ENCODE peak calls at places on chromosomes 12 and 14, in five cellular contexts. One of them, this sample, is unnamed.

GRCh38 chr12:71397433-71397954 is 42.1 kb upstream of the LGR5 start:
- DNase-seq in brain microvascular endothelial cell: no peak
- DNase-seq in bronchial epithelial cell: peak
- DNase-seq in mesenchymal stem cell: peak
- DNase-seq in LNCaP clone FGC: no peak
- DNase-seq in this sample: no peak

GRCh38 chr12:24195063-24195462 is 245.6 kb upstream of the SOX5 start:
- DNase-seq in brain microvascular endothelial cell: no peak
- DNase-seq in bronchial epithelial cell: no peak
- DNase-seq in mesenchymal stem cell: no peak
- DNase-seq in LNCaP clone FGC: no peak
- DNase-seq in this sample: no peak

GRCh38 chr14:26402126-26402525 is 195.7 kb downstream of the NOVA1 start:
- DNase-seq in brain microvascular endothelial cell: no peak
- DNase-seq in bronchial epithelial cell: no peak
- DNase-seq in mesenchymal stem cell: no peak
- DNase-seq in LNCaP clone FGC: no peak
- DNase-seq in this sample: no peak

GRCh38 chr12:132385375-132385774 is 56.0 kb upstream of the GALNT9 start:
- DNase-seq in brain microvascular endothelial cell: no peak
- DNase-seq in bronchial epithelial cell: no peak
- DNase-seq in mesenchymal stem cell: no peak
- DNase-seq in LNCaP clone FGC: no peak
- DNase-seq in this sample: no peak

GRCh38 chr14:74507796-74508195 is 14.2 kb downstream of the ISCA2 start:
- DNase-seq in brain microvascular endothelial cell: no peak
- DNase-seq in bronchial epithelial cell: no peak
- DNase-seq in mesenchymal stem cell: no peak
- DNase-seq in LNCaP clone FGC: no peak
- DNase-seq in this sample: no peak

GRCh38 chr12:46465307-46465706 is 92.7 kb upstream of the SLC38A2 start:
- DNase-seq in brain microvascular endothelial cell: no peak
- DNase-seq in bronchial epithelial cell: no peak
- DNase-seq in mesenchymal stem cell: no peak
- DNase-seq in LNCaP clone FGC: no peak
- DNase-seq in this sample: no peak

GRCh38 chr14:58866386-58866785 is 228.6 kb downstream of the DACT1 start:
- DNase-seq in brain microvascular endothelial cell: no peak
- DNase-seq in bronchial epithelial cell: no peak
- DNase-seq in mesenchymal stem cell: no peak
- DNase-seq in LNCaP clone FGC: no peak
- DNase-seq in this sample: no peak

GRCh38 chr14:89853976-89854693 is 100.4 kb downstream of the EFCAB11 start:
- DNase-seq in brain microvascular endothelial cell: no peak
- DNase-seq in bronchial epithelial cell: no peak
- DNase-seq in mesenchymal stem cell: no peak
- DNase-seq in LNCaP clone FGC: no peak
- DNase-seq in this sample: no peak

GRCh38 chr12:131883521-131883900 is 10.9 kb upstream of the ULK1 start:
- DNase-seq in brain microvascular endothelial cell: no peak
- DNase-seq in bronchial epithelial cell: no peak
- DNase-seq in mesenchymal stem cell: no peak
- DNase-seq in LNCaP clone FGC: no peak
- DNase-seq in this sample: no peak

GRCh38 chr12:51082561-51083139 is 746 bp downstream of the CSRNP2 start:
- DNase-seq in brain microvascular endothelial cell: peak
- DNase-seq in bronchial epithelial cell: peak
- DNase-seq in mesenchymal stem cell: peak
- DNase-seq in LNCaP clone FGC: no peak
- DNase-seq in this sample: peak

GRCh38 chr14:68961781-68962584 is 17.1 kb downstream of the ACTN1 start:
- DNase-seq in brain microvascular endothelial cell: no peak
- DNase-seq in bronchial epithelial cell: peak
- DNase-seq in mesenchymal stem cell: no peak
- DNase-seq in LNCaP clone FGC: no peak
- DNase-seq in this sample: no peak

GRCh38 chr12:115657081-115658013 is 620.1 kb downstream of the MED13L start:
- DNase-seq in brain microvascular endothelial cell: no peak
- DNase-seq in bronchial epithelial cell: peak
- DNase-seq in mesenchymal stem cell: no peak
- DNase-seq in LNCaP clone FGC: no peak
- DNase-seq in this sample: peak

GRCh38 chr12:15613981-15614380 is 175.2 kb downstream of the EPS8 start:
- DNase-seq in brain microvascular endothelial cell: no peak
- DNase-seq in bronchial epithelial cell: no peak
- DNase-seq in mesenchymal stem cell: no peak
- DNase-seq in LNCaP clone FGC: no peak
- DNase-seq in this sample: no peak
- H3K4me3 ChIP-seq in brain microvascular endothelial cell: no peak
- H3K4me3 ChIP-seq in bronchial epithelial cell: no peak
- H3K4me3 ChIP-seq in mesenchymal stem cell: no peak
- H3K4me3 ChIP-seq in LNCaP clone FGC: no peak
- H3K4me3 ChIP-seq in this sample: no peak

GRCh38 chr14:79051009-79051710 is 881.0 kb downstream of the NRXN3 start:
- DNase-seq in brain microvascular endothelial cell: no peak
- DNase-seq in bronchial epithelial cell: peak
- DNase-seq in mesenchymal stem cell: no peak
- DNase-seq in LNCaP clone FGC: no peak
- DNase-seq in this sample: peak
- H3K4me3 ChIP-seq in brain microvascular endothelial cell: no peak
- H3K4me3 ChIP-seq in bronchial epithelial cell: no peak
- H3K4me3 ChIP-seq in mesenchymal stem cell: no peak
- H3K4me3 ChIP-seq in LNCaP clone FGC: no peak
- H3K4me3 ChIP-seq in this sample: no peak

GRCh38 chr14:103607822-103608221 is 21.2 kb upstream of the KLC1 start:
- DNase-seq in brain microvascular endothelial cell: no peak
- DNase-seq in bronchial epithelial cell: no peak
- DNase-seq in mesenchymal stem cell: no peak
- DNase-seq in LNCaP clone FGC: no peak
- DNase-seq in this sample: no peak

GRCh38 chr14:103604620-103605019 is 24.4 kb upstream of the KLC1 start:
- DNase-seq in brain microvascular endothelial cell: no peak
- DNase-seq in bronchial epithelial cell: no peak
- DNase-seq in mesenchymal stem cell: no peak
- DNase-seq in LNCaP clone FGC: no peak
- DNase-seq in this sample: no peak

GRCh38 chr14:103611215-103611614 is 17.8 kb upstream of the KLC1 start:
- DNase-seq in brain microvascular endothelial cell: no peak
- DNase-seq in bronchial epithelial cell: no peak
- DNase-seq in mesenchymal stem cell: no peak
- DNase-seq in LNCaP clone FGC: no peak
- DNase-seq in this sample: no peak

GRCh38 chr14:103607039-103607668 is 21.9 kb upstream of the KLC1 start:
- DNase-seq in brain microvascular endothelial cell: peak
- DNase-seq in bronchial epithelial cell: peak
- DNase-seq in mesenchymal stem cell: peak
- DNase-seq in LNCaP clone FGC: no peak
- DNase-seq in this sample: peak
- H3K4me3 ChIP-seq in brain microvascular endothelial cell: no peak
- H3K4me3 ChIP-seq in bronchial epithelial cell: no peak
- H3K4me3 ChIP-seq in mesenchymal stem cell: no peak
- H3K4me3 ChIP-seq in LNCaP clone FGC: no peak
- H3K4me3 ChIP-seq in this sample: no peak

DNA sequence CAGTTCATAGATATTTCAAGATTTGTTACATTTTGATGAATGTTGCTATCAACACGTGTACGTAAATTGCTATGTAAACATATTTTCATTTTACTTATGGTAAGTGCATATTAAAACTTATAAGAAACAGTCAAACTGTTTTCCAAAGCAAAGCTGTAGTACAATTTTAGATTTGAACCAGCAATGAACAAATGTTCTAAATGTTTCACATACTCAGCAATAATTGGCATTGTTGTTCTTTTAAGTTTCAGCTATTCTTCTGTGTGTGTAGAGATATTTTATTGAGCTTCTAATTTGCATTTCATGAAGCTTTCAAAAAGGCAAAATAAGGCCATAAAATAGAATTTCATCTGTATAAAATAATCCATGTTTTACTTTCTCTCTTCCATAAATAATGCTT is 1433.2 kb downstream of the LRFN5 start:
- DNase-seq in brain microvascular endothelial cell: no peak
- DNase-seq in bronchial epithelial cell: no peak
- DNase-seq in mesenchymal stem cell: no peak
- DNase-seq in LNCaP clone FGC: no peak
- DNase-seq in this sample: no peak
- H3K4me3 ChIP-seq in brain microvascular endothelial cell: no peak
- H3K4me3 ChIP-seq in bronchial epithelial cell: no peak
- H3K4me3 ChIP-seq in mesenchymal stem cell: no peak
- H3K4me3 ChIP-seq in LNCaP clone FGC: no peak
- H3K4me3 ChIP-seq in this sample: no peak